ENCODE peak calls at places on chromosomes 13 and 19, in nine cellular contexts. C, P, Z, T, R, J, U, H and E are unnamed samples.

GRCh38 chr19:42313096-42313839 is at the start of gene TMEM145:
- DNase-seq in P (no peak), C (no peak), U (peak), H (no peak), R (peak), Z (peak), T (peak), J (peak), E (peak)

GRCh38 chr19:3818479-3818878 is 32.3 kb upstream of the MATK start:
- DNase-seq in C (no peak), H (no peak), T (peak), R (no peak), P (no peak), Z (no peak), U (no peak), J (no peak), E (no peak)

GRCh38 chr19:7337380-7338194 is 11.2 kb upstream of the ARHGEF18 start:
- DNase-seq in H (peak), C (no peak), R (no peak), J (no peak), P (no peak), Z (no peak), T (no peak), U (no peak), E (peak)

GRCh38 chr13:81058211-81058915 is 717.4 kb upstream of the SPRY2 start:
- DNase-seq in T (no peak), H (no peak), C (no peak), P (no peak), Z (no peak), R (no peak), J (no peak), U (no peak), E (no peak)

GRCh38 chr19:32642771-32643170 is 32.2 kb downstream of the ANKRD27 start:
- DNase-seq in J (no peak), H (no peak), T (no peak), C (no peak), R (no peak), Z (no peak), P (no peak), U (no peak), E (no peak)

GRCh38 chr19:15641901-15642491 is 1.3 kb downstream of the CYP4F3 start:
- DNase-seq in T (no peak), U (no peak), C (no peak), J (no peak), H (no peak), Z (no peak), P (no peak), R (no peak), E (peak)

GRCh38 chr13:103358245-103358932 is 292.2 kb upstream of the SLC10A2 start:
- DNase-seq in R (no peak), U (no peak), Z (no peak), P (no peak), T (no peak), C (no peak), J (no peak), H (no peak), E (no peak)

GRCh38 chr13:85040176-85040660 is 759.0 kb downstream of the SLITRK6 start:
- DNase-seq in Z (no peak), C (no peak), H (no peak), U (no peak), J (no peak), R (peak), P (no peak), T (no peak), E (no peak)

GRCh38 chr19:55689366-55690108 is 14.5 kb downstream of the EPN1 start:
- DNase-seq in H (no peak), U (no peak), R (no peak), Z (no peak), P (no peak), T (no peak), C (no peak), J (no peak), E (no peak)

GRCh38 chr19:54462072-54462712 is 1.4 kb downstream of the LENG9 start:
- DNase-seq in P (no peak), J (no peak), T (peak), R (no peak), C (no peak), H (no peak), U (no peak), Z (no peak), E (no peak)

GRCh38 chr13:34410653-34411052 is 531.4 kb upstream of the NBEA start:
- DNase-seq in T (no peak), J (no peak), P (no peak), C (no peak), U (no peak), H (no peak), R (no peak), Z (no peak), E (no peak)

GRCh38 chr19:16222806-16223205 is 25.1 kb downstream of the AP1M1 start:
- DNase-seq in R (no peak), U (no peak), J (no peak), P (no peak), Z (no peak), H (no peak), C (no peak), T (no peak), E (no peak)

GRCh38 chr13:97223711-97224461 is 1.8 kb downstream of the MBNL2 start:
- DNase-seq in J (peak), C (peak), R (no peak), H (no peak), T (peak), P (peak), Z (peak), U (peak), E (peak)

GRCh38 chr13:39102981-39103490 is 64.8 kb downstream of the NHLRC3 start:
- DNase-seq in R (no peak), J (no peak), U (no peak), C (no peak), P (no peak), H (no peak), Z (no peak), T (no peak), E (no peak)

GRCh38 chr19:2227415-2228156 is 8.5 kb downstream of the PLEKHJ1 start:
- DNase-seq in P (no peak), C (no peak), H (no peak), T (no peak), U (no peak), J (no peak), R (no peak), Z (no peak), E (peak)

GRCh38 chr19:19552811-19553210 is 14.7 kb downstream of the CILP2 start:
- DNase-seq in C (no peak), Z (peak), J (peak), T (no peak), U (peak), R (peak), H (no peak), P (no peak), E (peak)

GRCh38 chr13:107339209-107339608 is 771.3 kb upstream of the ARGLU1 start:
- DNase-seq in P (no peak), J (no peak), C (no peak), T (no peak), Z (no peak), H (no peak), U (no peak), R (no peak), E (no peak)

GRCh38 chr13:34002141-34002540 is 184.2 kb downstream of the RFC3 start:
- DNase-seq in U (no peak), Z (no peak), C (no peak), J (no peak), T (no peak), P (no peak), R (no peak), H (no peak), E (no peak)

GRCh38 chr13:39943711-39944110 is 288.2 kb downstream of the COG6 start:
- DNase-seq in R (no peak), P (no peak), J (no peak), T (no peak), Z (no peak), U (no peak), C (no peak), H (no peak), E (no peak)

GRCh38 chr13:50123515-50123861 is 108.2 kb downstream of the KCNRG start:
- DNase-seq in U (no peak), R (no peak), T (no peak), J (no peak), Z (no peak), C (no peak), H (no peak), P (no peak), E (no peak)

GRCh38 chr19:49442793-49443365 is 1.6 kb upstream of the SLC17A7 start:
- DNase-seq in T (peak), C (peak), P (peak), U (peak), Z (peak), H (no peak), J (peak), R (peak), E (peak)

GRCh38 chr19:45444318-45445041 is 20.8 kb upstream of the ERCC1 start:
- DNase-seq in P (peak), U (peak), C (no peak), R (peak), H (no peak), T (peak), Z (peak), J (peak), E (peak)

GRCh38 chr13:106617561-106617960 is 49.6 kb upstream of the ARGLU1 start:
- DNase-seq in R (no peak), C (no peak), U (no peak), H (no peak), Z (no peak), T (peak), J (no peak), P (no peak), E (no peak)

GRCh38 chr13:50230365-50230978 is 215.2 kb downstream of the KCNRG start:
- DNase-seq in J (no peak), H (no peak), Z (no peak), U (no peak), R (no peak), P (peak), T (no peak), C (no peak), E (peak)

GRCh38 chr19:2495130-2495641 is 19.3 kb downstream of the GADD45B start:
- DNase-seq in H (no peak), Z (no peak), J (peak), R (peak), U (no peak), C (no peak), P (no peak), T (peak), E (no peak)

GRCh38 chr19:2478756-2479555 is 3.0 kb downstream of the GADD45B start:
- DNase-seq in J (peak), T (peak), H (no peak), R (no peak), Z (no peak), P (no peak), U (peak), C (no peak), E (peak)

GRCh38 chr13:112771877-112772538 is 82.2 kb downstream of the ATP11A start:
- DNase-seq in U (no peak), H (no peak), C (no peak), P (no peak), Z (no peak), T (no peak), R (no peak), J (no peak), E (no peak)

GRCh38 chr19:13995017-13995728 is 10.9 kb downstream of the RFX1 start:
- DNase-seq in T (no peak), H (no peak), J (no peak), U (no peak), C (no peak), Z (no peak), R (no peak), P (no peak), E (no peak)

GRCh38 chr13:24162604-24163003 is 2.1 kb downstream of the SPATA13 start:
- DNase-seq in P (no peak), T (no peak), C (no peak), H (no peak), R (no peak), J (no peak), U (no peak), Z (no peak), E (no peak)
- H3K4me3 ChIP-seq in P (no peak), T (no peak), C (no peak), H (no peak), R (no peak), J (no peak), U (no peak), Z (no peak), E (no peak)

GRCh38 chr13:35889560-35889959 is 241.6 kb downstream of the DCLK1 start:
- DNase-seq in U (no peak), H (no peak), T (no peak), R (no peak), J (no peak), Z (no peak), C (no peak), P (no peak), E (no peak)
- TF ChIP-seq MAX in U (no peak), H (no peak), T (no peak), R (no peak), J (no peak), Z (no peak), C (no peak), P (no peak), E (no peak)

GRCh38 chr19:33778089-33778791 is 18.4 kb upstream of the KCTD15 start:
- DNase-seq in U (peak), R (peak), Z (peak), J (peak), C (no peak), T (peak), P (peak), H (peak), E (peak)
- H3K4me3 ChIP-seq in U (peak), R (peak), Z (no peak), J (peak), C (no peak), T (no peak), P (no peak), H (no peak), E (no peak)

GRCh38 chr13:113879506-113880360 is 15.9 kb upstream of the GAS6 start:
- DNase-seq in J (no peak), R (no peak), C (no peak), H (no peak), U (no peak), P (no peak), T (no peak), Z (no peak), E (no peak)
- TF ChIP-seq MAX in J (no peak), R (no peak), C (no peak), H (no peak), U (no peak), P (no peak), T (no peak), Z (no peak), E (no peak)